ENCODE peak calls at places on chromosomes 12 and 14, in six cellular contexts. J is left ventricle myocardium inferior, D is ovary, Y is breast epithelium, K is cardiac muscle cell, E is mesothelial cell of epicardium. Z is an unnamed sample.

GRCh38 chr12:30963709-30964564 is 37.4 kb downstream of the TSPAN11 start:
- DNase-seq in J (no peak), D (no peak), Y (no peak), K (no peak), E (no peak), Z (no peak)

GRCh38 chr12:131094831-131095805 is 141.4 kb downstream of the ADGRD1 start:
- DNase-seq in J (no peak), D (no peak), Y (no peak), K (no peak), E (no peak), Z (no peak)

GRCh38 chr12:95836185-95836609 is 22.6 kb upstream of the SNRPF start:
- DNase-seq in J (no peak), D (no peak), Y (no peak), K (peak; percentile 38), E (no peak), Z (no peak)

GRCh38 chr12:55428844-55429243 is 2.8 kb downstream of the OR6C76 start:
- DNase-seq in J (no peak), D (no peak), Y (no peak), K (no peak), E (no peak), Z (no peak)

GRCh38 chr12:96091833-96092232 is 56.4 kb upstream of the LTA4H start:
- DNase-seq in J (no peak), D (no peak), Y (no peak), K (no peak), E (no peak), Z (no peak)

GRCh38 chr12:121657305-121658008 is 12.0 kb downstream of the MORN3 start:
- DNase-seq in J (no peak), D (no peak), Y (no peak), K (no peak), E (no peak), Z (no peak)

GRCh38 chr12:2294651-2295475 is 242.1 kb downstream of the CACNA1C start:
- DNase-seq in J (no peak), D (no peak), Y (no peak), K (peak; percentile 91), E (no peak), Z (peak; percentile 51)

GRCh38 chr12:30965613-30965985 is 39.1 kb downstream of the TSPAN11 start:
- DNase-seq in J (no peak), D (no peak), Y (no peak), K (no peak), E (no peak), Z (no peak)

GRCh38 chr12:111438501-111438900 is 32.8 kb downstream of the SH2B3 start:
- DNase-seq in J (no peak), D (no peak), Y (no peak), K (peak; percentile 61), E (peak; percentile 65), Z (peak; percentile 54)

GRCh38 chr12:1006255-1006654 is 15.2 kb downstream of the ERC1 start:
- DNase-seq in J (no peak), D (no peak), Y (no peak), K (no peak), E (no peak), Z (no peak)

GRCh38 chr12:107844312-107844921 is 69.9 kb downstream of the ASCL4 start:
- DNase-seq in J (no peak), D (no peak), Y (no peak), K (no peak), E (no peak), Z (peak; percentile 29)

GRCh38 chr12:119115296-119115905 is 63.3 kb upstream of the HSPB8 start:
- DNase-seq in J (no peak), D (peak; percentile 17), Y (no peak), K (peak; percentile 62), E (peak; percentile 57), Z (peak; percentile 79)

GRCh38 chr14:74737753-74738325 is 24.9 kb downstream of the FCF1 start:
- DNase-seq in J (no peak), D (no peak), Y (no peak), K (peak; percentile 8), E (no peak), Z (no peak)

GRCh38 chr14:106586098-106586704 is 1059.8 kb downstream of the TMEM121 start:
- DNase-seq in J (no peak), D (no peak), Y (no peak), K (no peak), E (no peak), Z (no peak)

GRCh38 chr12:18747960-18748359 is 10.0 kb downstream of the CAPZA3 start:
- DNase-seq in J (no peak), D (no peak), Y (no peak), K (peak; percentile 92), E (no peak), Z (peak; percentile 8)

GRCh38 chr12:71439613-71440392 is at the start of gene LGR5:
- DNase-seq in J (peak; percentile 18), D (peak; percentile 54), Y (no peak), K (peak; percentile 32), E (peak; percentile 59), Z (peak; percentile 76)

GRCh38 chr12:2194060-2194459 is 141.3 kb downstream of the CACNA1C start:
- DNase-seq in J (no peak), D (no peak), Y (no peak), K (peak; percentile 21), E (no peak), Z (no peak)

GRCh38 chr14:35435177-35435576 is 30.6 kb upstream of the NFKBIA start:
- DNase-seq in J (no peak), D (no peak), Y (no peak), K (no peak), E (no peak), Z (no peak)

DNA sequence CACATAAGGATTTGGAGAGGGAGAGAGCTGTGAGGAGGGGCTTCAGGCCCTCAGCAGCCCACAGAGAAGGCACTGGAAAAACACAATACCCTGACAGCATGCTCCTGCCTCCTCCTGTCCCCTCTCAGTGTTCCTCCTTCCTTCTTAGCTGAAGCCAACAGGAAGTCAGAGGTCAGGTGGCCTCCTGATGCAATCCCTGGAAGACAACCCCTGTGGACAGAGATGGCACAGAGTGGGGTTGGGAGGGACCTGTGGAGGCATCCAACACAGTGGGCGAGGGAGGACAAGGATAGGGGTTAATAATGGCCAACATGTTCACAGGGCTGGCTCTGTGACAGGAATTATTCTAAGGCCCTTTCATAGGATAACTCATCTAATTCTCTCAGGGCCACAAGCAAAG is 15.4 kb upstream of the IFI27L2 start:
- DNase-seq in J (no peak), D (no peak), Y (no peak), K (no peak), E (no peak), Z (no peak)
- TF ChIP-seq CTCF in J (no peak), D (no peak), Y (no peak), K (no peak), E (no peak), Z (no peak)

GRCh38 chr14:71720978-71721624 is 211.1 kb upstream of the RGS6 start:
- DNase-seq in J (no peak), D (no peak), Y (no peak), K (peak; percentile 91), E (no peak), Z (peak; percentile 63)
- TF ChIP-seq CTCF in J (peak; percentile 72), D (no peak), Y (no peak), K (peak; percentile 79), E (peak; percentile 11), Z (peak; percentile 47)

DNA sequence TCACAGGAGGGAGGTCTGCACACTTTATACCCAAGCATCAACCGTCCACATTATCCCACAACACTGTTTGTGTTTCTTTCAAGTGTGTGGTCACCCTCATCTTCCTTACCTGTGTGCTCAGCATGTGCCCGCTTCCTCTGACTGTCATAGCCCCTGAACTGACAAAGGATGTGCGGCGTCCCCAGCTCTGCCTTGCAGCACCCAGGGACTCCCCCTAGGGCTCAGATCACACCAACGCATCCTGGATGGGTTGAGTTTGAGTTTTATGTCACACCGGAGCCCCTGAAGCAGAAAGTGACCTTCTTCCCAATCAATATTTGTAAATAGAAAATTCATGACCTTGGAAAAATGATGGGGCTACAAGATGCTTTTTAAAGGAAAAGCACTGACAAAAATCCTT is 770.7 kb upstream of the TMEM132C start:
- DNase-seq in J (no peak), D (no peak), Y (no peak), K (no peak), E (no peak), Z (no peak)
- TF ChIP-seq CTCF in J (no peak), D (no peak), Y (no peak), K (no peak), E (no peak), Z (no peak)

DNA sequence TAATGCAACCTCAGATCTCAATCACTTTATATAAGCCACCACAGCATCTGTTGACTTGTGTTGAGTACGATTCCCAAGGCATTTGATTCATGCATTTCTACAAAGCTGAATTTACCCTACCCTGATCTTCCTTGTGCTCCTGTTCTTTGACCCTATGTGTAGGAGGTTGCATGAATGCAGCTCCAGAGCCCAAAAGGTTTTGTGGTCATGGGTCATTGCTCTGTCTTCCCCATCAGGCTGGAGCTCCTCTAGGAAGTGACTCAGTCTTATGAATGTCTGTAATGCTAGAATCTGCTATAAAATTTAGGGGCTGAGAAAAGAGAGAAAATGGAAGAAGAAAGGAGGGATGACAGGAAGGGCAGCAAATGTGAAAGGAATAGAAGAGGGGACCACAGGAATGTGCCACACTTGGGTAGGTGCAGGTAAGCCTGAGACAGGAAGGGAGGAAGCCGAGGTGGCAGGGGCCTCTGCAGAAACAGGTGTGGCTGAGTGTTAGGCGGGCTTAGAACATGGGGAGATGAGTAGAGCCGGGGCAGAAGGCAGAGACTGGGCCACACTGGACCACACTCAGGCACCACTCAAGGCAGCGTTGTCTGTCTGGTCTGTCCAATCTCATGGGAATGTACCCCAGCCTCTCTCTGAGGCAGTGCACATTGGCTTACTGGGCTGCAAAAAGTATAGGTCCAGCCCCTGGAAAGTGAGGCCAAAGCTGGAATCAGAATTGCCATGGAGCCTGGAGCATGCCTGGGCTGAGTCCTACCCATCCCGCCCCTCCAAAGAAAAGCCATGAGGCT is 334.1 kb downstream of the BCL11B start:
- DNase-seq in J (no peak), D (no peak), Y (no peak), K (no peak), E (no peak), Z (no peak)
- TF ChIP-seq CTCF in J (no peak), D (no peak), Y (no peak), K (no peak), E (no peak), Z (no peak)

GRCh38 chr14:103676881-103677675 is 38.2 kb downstream of the XRCC3 start:
- DNase-seq in J (no peak), D (no peak), Y (no peak), K (no peak), E (no peak), Z (no peak)

GRCh38 chr14:103680491-103681231 is 34.6 kb downstream of the XRCC3 start:
- DNase-seq in J (no peak), D (no peak), Y (no peak), K (no peak), E (no peak), Z (no peak)

GRCh38 chr14:103683139-103683538 is 32.1 kb downstream of the XRCC3 start:
- DNase-seq in J (no peak), D (no peak), Y (no peak), K (no peak), E (no peak), Z (no peak)

GRCh38 chr14:103675957-103676356 is 39.3 kb downstream of the XRCC3 start:
- DNase-seq in J (no peak), D (no peak), Y (no peak), K (no peak), E (no peak), Z (no peak)

DNA sequence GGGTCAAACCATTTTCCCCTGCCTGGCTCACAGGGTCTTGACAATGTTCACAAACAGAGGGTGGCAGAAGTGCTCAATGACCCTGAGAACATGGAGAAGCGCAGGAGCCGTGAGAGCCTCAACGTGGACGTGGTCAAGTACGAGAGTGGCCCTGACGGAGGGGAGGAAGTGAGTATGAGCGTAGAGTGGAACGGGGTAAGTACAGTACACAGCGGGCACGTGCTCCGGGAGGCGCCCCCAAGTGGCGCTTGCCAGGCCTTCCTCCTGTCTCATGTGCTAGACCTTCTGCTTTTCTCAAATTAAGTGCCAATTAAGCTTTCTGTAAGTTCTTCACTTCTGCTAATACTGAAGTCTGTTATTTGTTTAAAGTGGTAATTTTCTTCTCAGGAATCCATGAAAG is 35.9 kb downstream of the XRCC3 start:
- DNase-seq in J (no peak), D (no peak), Y (no peak), K (peak; percentile 38), E (no peak), Z (no peak)
- TF ChIP-seq CTCF in J (peak; percentile 47), D (no peak), Y (peak; percentile 11), K (peak; percentile 45), E (no peak), Z (peak; percentile 42)